ENCODE peak calls at places on chromosomes 16 and 17, in four cellular contexts. P is WTC11, K is hippocampal formation, O is AG20443. G is an unnamed sample.

GRCh38 chr17:3447625-3448024 is 14.0 kb upstream of the OR1E2 start:
- DNase-seq in O (no peak), P (peak; percentile 21), K (no peak), G (no peak)

GRCh38 chr17:82948957-82949356 is 109.1 kb upstream of the ZNF750 start:
- DNase-seq in P (no peak), O (no peak), K (no peak), G (no peak)

GRCh38 chr17:53736516-53737274 is 86.0 kb upstream of the KIF2B start:
- DNase-seq in O (no peak), P (no peak), K (no peak), G (no peak)

GRCh38 chr16:77374384-77374783 is 60.5 kb downstream of the ADAMTS18 start:
- DNase-seq in P (no peak), K (no peak), O (no peak), G (no peak)

GRCh38 chr17:52170963-52171572 is 12.6 kb upstream of the CA10 start:
- DNase-seq in O (no peak), P (peak; percentile 20), K (no peak), G (no peak)

GRCh38 chr17:77963441-77963840 is 4.9 kb downstream of the TNRC6C start:
- DNase-seq in P (no peak), K (peak; percentile 78), O (peak; percentile 78), G (peak; percentile 96)

GRCh38 chr16:80250376-80250775 is 290.4 kb upstream of the DYNLRB2 start:
- DNase-seq in K (no peak), P (no peak), O (peak; percentile 23), G (no peak)

GRCh38 chr16:87138868-87139267 is 178.3 kb downstream of the C16orf95 start:
- DNase-seq in P (no peak), O (no peak), K (no peak), G (no peak)

GRCh38 chr16:47136101-47136820 is 7.5 kb downstream of the NETO2 start:
- DNase-seq in P (no peak), O (no peak), K (no peak), G (peak; percentile 42)